ENCODE peak calls at places on chromosomes 13 and 19, in four cellular contexts. M is A549, W is HepG2, D is K562. B is an unnamed sample.

GRCh38 chr19:2503521-2504109 is 27.7 kb downstream of the GADD45B start:
- DNase-seq in W (no peak), D (peak), M (peak), B (no peak)

GRCh38 chr19:40445945-40446784 is 2.0 kb upstream of the SERTAD3 start:
- DNase-seq in W (no peak), M (peak), D (peak), B (no peak)

GRCh38 chr13:102309110-102309509 is 92.7 kb downstream of the FGF14 start:
- DNase-seq in D (no peak), M (no peak), W (no peak), B (no peak)

GRCh38 chr19:50949792-50950320 is 3.0 kb downstream of the KLK5 start:
- DNase-seq in W (no peak), M (no peak), D (no peak), B (no peak)

GRCh38 chr19:5395541-5395940 is 54.9 kb upstream of the PTPRS start:
- DNase-seq in W (no peak), M (no peak), D (no peak), B (no peak)

GRCh38 chr19:33903489-33903850 is 106.8 kb downstream of the KCTD15 start:
- DNase-seq in W (no peak), M (no peak), D (no peak), B (no peak)

GRCh38 chr13:24747248-24748151 is 16.5 kb upstream of the RNF17 start:
- DNase-seq in W (no peak), D (no peak), M (peak), B (peak)

GRCh38 chr19:2239771-2240770 is 3.4 kb downstream of the SF3A2 start:
- DNase-seq in W (no peak), D (peak), M (no peak), B (no peak)

GRCh38 chr19:57558525-57558924 is 1.1 kb downstream of the ZNF550 start:
- DNase-seq in W (peak), M (no peak), D (peak), B (no peak)

GRCh38 chr19:5394907-5395505 is 54.4 kb upstream of the PTPRS start:
- DNase-seq in D (no peak), W (no peak), M (no peak), B (no peak)

GRCh38 chr13:98155475-98156111 is 12.7 kb downstream of the FARP1 start:
- DNase-seq in M (no peak), D (no peak), W (no peak), B (no peak)

GRCh38 chr19:33677745-33678426 is 56.1 kb downstream of the CHST8 start:
- DNase-seq in W (no peak), D (peak), M (no peak), B (peak)

GRCh38 chr19:48489608-48490216 is 20.5 kb downstream of the CYTH2 start:
- DNase-seq in W (peak), D (peak), M (peak), B (peak)

DNA sequence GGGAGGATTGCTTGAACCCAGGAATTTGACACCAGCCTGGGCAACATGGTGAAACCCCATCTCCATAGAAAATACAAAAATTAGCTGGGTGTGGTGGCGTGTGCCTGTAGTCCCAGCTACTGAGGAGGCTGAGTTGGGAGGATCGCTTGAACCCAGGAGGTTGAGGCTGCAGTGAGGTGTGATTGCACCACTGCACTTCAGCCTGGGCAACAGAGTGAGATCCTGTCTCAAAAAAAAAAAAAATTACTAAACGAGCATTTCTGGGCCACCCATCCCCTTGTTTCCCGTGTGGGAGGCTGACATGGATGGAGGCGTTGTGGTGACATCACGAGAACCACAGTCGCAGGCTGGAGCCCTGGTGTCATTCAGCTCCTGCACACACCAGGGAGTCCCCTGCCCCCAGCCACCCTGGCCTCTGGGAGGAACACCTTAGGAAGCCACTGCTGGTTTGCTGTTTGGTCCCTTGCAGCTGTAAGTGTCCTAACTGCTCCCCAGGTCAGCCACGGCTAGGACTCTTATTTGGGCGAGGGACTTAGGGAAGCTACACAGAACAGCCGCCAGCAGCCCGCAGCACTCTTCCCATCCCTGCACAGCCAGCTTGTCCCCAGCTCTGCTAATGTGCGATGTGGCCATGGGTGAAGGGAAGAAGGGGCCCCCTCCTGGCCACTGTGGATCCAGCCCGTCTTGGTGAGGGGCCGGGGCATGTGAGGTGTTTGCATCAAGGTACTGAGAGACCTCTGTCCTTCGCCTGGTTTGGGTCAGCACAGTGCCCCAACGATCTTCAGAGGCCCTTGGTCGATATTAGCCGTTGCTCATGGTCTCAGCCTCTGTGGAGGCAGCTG is 12.7 kb downstream of the NKPD1 start:
- DNase-seq in D (peak), M (no peak), W (no peak), B (peak)
- TF ChIP-seq RAD21 in D (no peak), M (no peak), W (no peak), B (peak)

DNA sequence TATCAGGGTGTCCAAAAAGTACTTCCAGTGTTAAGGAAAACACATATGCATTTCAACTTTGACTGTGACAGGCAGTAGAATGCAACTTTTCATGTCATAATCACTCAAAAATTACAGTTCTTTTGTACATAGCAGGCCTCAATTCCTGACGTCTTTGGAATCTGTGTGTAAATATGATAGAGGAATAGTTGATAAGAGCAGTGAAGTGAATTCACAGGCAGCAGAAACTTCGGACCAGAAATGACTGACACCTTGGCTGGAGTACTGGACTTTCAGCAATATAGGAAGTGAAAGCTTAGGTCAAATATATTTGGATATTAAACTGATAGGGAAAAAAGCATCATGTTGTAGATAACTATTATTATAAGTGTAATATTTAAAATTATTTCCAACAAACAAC is 1741.2 kb upstream of the PCDH20 start:
- DNase-seq in W (no peak), M (no peak), D (no peak), B (no peak)
- TF ChIP-seq JUN in W (no peak), M (no peak), D (no peak), B (no peak)

GRCh38 chr19:31770220-31770619 is 421.0 kb upstream of the TSHZ3 start:
- DNase-seq in W (no peak), D (no peak), M (no peak), B (no peak)
- TF ChIP-seq KDM1A in W (no peak), D (no peak), M (no peak), B (no peak)

GRCh38 chr13:99386911-99387788 is 80.0 kb upstream of the GPR183 start:
- DNase-seq in D (peak), W (peak), M (peak), B (peak)
- TF ChIP-seq RAD21 in D (peak), W (peak), M (peak), B (peak)

DNA sequence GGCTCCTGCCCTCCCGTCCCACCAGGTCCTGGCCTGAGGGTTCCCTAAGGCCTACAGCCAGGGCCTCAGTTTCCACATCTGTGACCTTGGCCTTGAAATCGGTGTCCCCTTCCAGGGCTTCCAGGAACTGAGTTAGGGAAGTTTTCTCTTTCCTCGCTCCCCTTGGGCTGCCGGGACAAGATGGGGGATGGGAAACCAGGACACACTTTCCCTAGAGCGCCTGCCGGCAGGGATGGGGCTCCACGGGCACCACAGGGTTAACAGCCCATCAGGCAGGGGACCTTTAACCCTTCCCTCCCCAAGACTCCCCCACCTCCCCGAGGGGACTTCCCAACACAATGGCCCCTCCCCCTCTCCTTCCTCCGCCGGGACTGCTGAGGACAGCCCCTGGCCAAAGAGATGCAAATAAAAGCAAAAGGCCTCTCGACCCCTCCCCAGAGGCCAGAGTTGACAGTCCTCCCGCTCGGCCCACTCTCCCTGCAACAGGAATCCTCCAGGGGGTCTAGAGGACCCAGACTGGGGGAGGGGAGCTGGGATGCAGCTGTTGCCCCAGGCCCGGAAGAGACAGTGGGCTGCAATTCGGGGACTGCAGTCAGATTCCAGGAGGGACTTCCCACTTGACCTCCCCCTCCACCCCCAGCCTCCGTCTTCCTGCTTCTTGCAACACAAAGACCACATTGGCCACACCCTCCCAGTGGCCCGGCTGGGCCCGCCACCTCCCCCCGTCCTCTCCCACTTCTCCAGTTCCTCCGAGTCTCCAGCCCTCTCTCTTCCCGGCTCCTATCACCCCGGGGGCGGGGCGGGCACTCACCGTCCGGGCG is 3.4 kb downstream of the BBC3 start:
- DNase-seq in D (peak), W (peak), M (peak), B (peak)
- TF ChIP-seq JUN in D (no peak), W (no peak), M (peak), B (no peak)

DNA sequence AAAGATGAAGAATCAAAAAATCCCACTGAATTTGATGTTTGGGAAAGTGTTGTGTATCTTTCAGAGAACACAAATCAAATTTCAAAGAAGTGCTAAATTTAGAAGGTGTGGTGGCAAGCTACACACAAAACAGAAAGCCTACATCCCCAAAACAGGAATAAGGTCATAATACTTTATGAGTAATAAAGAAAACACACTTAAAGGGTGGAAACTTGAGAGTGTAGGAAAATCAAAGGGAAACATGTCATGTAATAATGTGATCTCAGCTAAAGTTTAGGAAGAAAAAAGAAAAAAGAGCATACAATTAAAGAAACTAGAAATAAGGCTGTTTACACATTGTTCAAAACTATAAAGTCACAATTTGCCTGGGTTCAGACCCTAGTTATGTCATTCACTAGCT is 668.7 kb downstream of the PCDH17 start:
- DNase-seq in W (no peak), M (no peak), D (no peak), B (no peak)
- TF ChIP-seq KDM1A in W (no peak), M (no peak), D (no peak), B (no peak)

GRCh38 chr13:37869756-37870488 is at the start of gene TRPC4:
- DNase-seq in W (peak), M (peak), D (peak), B (no peak)
- TF ChIP-seq RAD21 in W (no peak), M (peak), D (peak), B (peak)

DNA sequence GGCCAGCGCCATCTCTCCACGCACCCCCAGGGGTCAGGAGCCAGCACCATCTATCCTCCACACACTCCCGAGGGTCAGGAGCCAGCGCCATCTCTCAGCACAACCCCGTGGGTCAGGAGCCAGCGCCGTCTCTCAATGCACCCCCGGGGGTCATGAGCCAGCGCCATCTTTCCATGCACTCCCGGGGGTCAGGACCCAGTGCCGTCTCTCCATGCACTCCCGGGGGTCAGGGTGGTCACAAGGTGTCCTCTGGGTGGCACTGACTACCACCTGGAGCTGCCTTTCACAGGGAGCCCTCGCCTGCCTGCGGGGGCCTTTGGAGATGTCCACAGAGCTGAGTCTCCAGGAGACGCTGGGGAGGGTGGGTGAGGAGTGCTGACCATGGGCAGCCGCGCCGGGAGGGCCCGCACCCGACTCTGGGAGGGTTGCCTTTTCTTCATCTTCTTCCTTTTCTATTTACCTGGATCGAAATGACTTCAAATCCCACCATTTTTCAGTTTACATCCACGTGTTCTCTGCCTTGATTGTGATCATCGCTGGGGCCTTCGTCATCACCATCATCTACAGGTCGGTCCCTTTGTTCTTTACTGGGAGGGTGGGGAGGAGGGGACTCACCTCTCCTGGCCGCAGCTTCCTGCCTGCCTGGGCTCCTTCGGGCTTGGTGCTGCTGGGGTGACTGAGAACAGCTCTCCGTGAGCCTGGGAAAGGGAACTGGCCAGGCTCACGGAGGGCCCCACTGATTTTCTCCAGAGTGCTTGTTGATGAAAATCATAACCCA is 19.1 kb downstream of the TEX29 start:
- DNase-seq in D (no peak), M (no peak), W (no peak), B (no peak)
- TF ChIP-seq JUN in D (no peak), M (no peak), W (no peak), B (no peak)

GRCh38 chr13:39597828-39598227 is 5.2 kb downstream of the LHFPL6 start:
- DNase-seq in D (no peak), W (no peak), M (no peak), B (no peak)
- TF ChIP-seq KDM1A in D (no peak), W (no peak), M (no peak), B (no peak)